ENCODE peak calls at places on chromosome 22, in five cellular contexts. M is pancreas; G is CD8-positive, alpha-beta T cell; E is astrocyte of the cerebellum; Z is neural crest cell. Q is an unnamed sample.

GRCh38 chr22:46508391-46508999 is 28.9 kb downstream of the CELSR1 start:
- DNase-seq in M (no peak), G (no peak), E (no peak), Z (no peak), Q (no peak)

GRCh38 chr22:30286813-30287625 is 2.3 kb downstream of the CASTOR1 start:
- DNase-seq in M (peak; percentile 76), G (peak; percentile 87), E (no peak), Z (peak; percentile 71), Q (no peak)

GRCh38 chr22:20021196-20022181 is 579 bp downstream of the TANGO2 start:
- DNase-seq in M (peak; percentile 63), G (peak; percentile 26), E (no peak), Z (no peak), Q (peak; percentile 25)

GRCh38 chr22:50656122-50657070 is 16.2 kb upstream of the SHANK3 start:
- DNase-seq in M (no peak), G (no peak), E (no peak), Z (no peak), Q (no peak)

GRCh38 chr22:36206255-36206654 is 4.6 kb upstream of the APOL4 start:
- DNase-seq in M (no peak), G (no peak), E (no peak), Z (no peak), Q (no peak)

GRCh38 chr22:37842015-37842793 is 1.9 kb downstream of the ANKRD54 start:
- DNase-seq in M (peak; percentile 48), G (no peak), E (no peak), Z (no peak), Q (no peak)

GRCh38 chr22:23088199-23088604 is 17.9 kb downstream of the GNAZ start:
- DNase-seq in M (no peak), G (peak; percentile 21), E (no peak), Z (no peak), Q (no peak)

GRCh38 chr22:31540966-31541365 is 44.6 kb downstream of the SFI1 start:
- DNase-seq in M (no peak), G (no peak), E (no peak), Z (no peak), Q (no peak)

GRCh38 chr22:25143161-25144076 is 56.2 kb upstream of the CRYBB3 start:
- DNase-seq in M (no peak), G (no peak), E (no peak), Z (no peak), Q (no peak)

GRCh38 chr22:29873943-29874342 is 9.0 kb upstream of the MTMR3 start:
- DNase-seq in M (no peak), G (no peak), E (no peak), Z (no peak), Q (no peak)

GRCh38 chr22:36036167-36036624 is 7.6 kb upstream of the RBFOX2 start:
- DNase-seq in M (no peak), G (no peak), E (no peak), Z (no peak), Q (no peak)

DNA sequence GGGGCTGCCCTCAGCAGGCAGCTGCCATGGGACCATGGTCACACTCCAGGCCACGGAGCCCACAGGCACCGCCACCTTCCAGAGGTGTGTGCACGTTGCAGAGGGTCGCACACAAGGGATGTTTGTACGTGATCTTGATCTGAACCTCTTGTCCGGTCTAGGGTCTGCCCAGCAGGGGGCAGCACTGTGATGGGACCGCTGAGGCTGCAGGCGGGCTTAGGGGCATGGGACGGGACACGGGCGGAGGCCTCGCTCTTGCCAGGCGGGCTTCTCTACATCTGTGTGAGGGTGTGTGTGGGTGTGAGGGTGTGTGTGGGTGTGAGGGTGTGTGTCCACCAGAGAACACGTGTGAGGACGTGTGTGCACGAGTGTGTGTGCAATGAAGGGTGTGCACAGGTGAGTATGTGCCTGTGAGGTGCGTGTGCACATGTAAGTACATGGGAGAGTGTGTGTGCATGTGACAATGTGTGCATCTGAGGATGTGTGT is 52.4 kb downstream of the CACNA1I start:
- DNase-seq in M (peak; percentile 40), G (peak; percentile 67), E (no peak), Z (peak; percentile 74), Q (no peak)
- TF ChIP-seq CTCF in M (peak; percentile 22), G (peak; percentile 43), E (peak; percentile 37), Z (peak; percentile 69), Q (peak; percentile 34)

DNA sequence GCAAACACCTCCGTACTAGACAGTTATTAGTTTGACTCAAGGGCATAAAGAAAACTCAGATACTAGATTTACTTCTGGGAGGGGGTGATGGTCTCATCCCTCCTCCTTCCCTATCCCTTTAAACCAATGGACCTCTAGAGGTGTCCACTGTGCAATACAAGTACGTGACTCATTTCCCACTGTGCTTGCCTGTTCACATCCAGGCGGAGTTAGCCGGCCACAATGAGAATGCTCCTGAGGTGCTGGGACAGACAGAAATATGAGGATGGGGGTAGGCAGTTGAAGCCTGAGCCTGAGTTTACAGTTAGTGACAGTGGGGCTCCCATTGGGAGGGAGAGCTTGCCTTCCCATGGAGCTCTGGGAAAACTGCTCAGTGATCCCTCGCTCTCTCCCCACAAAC is 8.4 kb upstream of the PMM1 start:
- DNase-seq in M (no peak), G (no peak), E (peak; percentile 42), Z (no peak), Q (no peak)
- TF ChIP-seq CTCF in M (no peak), G (no peak), E (no peak), Z (no peak), Q (no peak)

GRCh38 chr22:49161002-49161850 is 666.4 kb downstream of the BRD1 start:
- DNase-seq in M (no peak), G (no peak), E (no peak), Z (no peak), Q (no peak)

GRCh38 chr22:49158741-49159564 is 668.7 kb downstream of the BRD1 start:
- DNase-seq in M (no peak), G (no peak), E (no peak), Z (no peak), Q (no peak)

GRCh38 chr22:49160261-49161001 is 667.2 kb downstream of the BRD1 start:
- DNase-seq in M (no peak), G (no peak), E (no peak), Z (no peak), Q (no peak)

GRCh38 chr22:49157529-49158339 is 669.9 kb downstream of the BRD1 start:
- DNase-seq in M (no peak), G (no peak), E (no peak), Z (no peak), Q (no peak)

GRCh38 chr22:49159711-49160110 is 668.0 kb downstream of the BRD1 start:
- DNase-seq in M (no peak), G (no peak), E (no peak), Z (no peak), Q (no peak)
- TF ChIP-seq CTCF in M (no peak), G (no peak), E (no peak), Z (no peak), Q (no peak)

GRCh38 chr22:43553451-43554258 is 141.8 kb downstream of the MPPED1 start:
- DNase-seq in M (no peak), G (no peak), E (no peak), Z (no peak), Q (no peak)
- TF ChIP-seq CTCF in M (no peak), G (no peak), E (no peak), Z (no peak), Q (no peak)

DNA sequence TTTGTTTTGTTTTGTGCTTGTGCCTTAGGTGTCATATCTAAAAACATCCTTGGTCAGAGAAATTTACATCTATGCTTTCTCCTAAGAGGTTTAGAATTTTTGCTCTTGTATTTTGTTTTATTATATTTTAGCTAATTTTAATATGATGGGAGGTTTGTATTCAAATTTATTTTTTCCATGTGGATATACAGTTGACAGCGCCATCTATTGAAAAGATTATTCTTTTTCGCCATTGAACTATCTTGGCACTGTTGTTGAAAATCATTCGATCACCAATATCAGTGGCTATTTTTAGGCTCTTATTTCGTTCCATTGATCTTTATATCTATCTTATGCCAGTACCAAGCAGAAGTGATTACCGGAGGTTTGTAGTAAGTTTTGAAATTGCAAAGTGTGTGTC is 510.3 kb downstream of the BRD1 start:
- DNase-seq in M (no peak), G (no peak), E (no peak), Z (no peak), Q (no peak)
- TF ChIP-seq CTCF in M (no peak), G (no peak), E (no peak), Z (peak; percentile 55), Q (no peak)